ENCODE peak calls at places on chromosomes 2 and 18, in ten cellular contexts. R, L, Q, N, C, A, T, I, X and P are unnamed samples.

GRCh38 chr2:228180126-228181097 is 1.1 kb downstream of the SPHKAP start:
- DNase-seq in R (no peak), L (no peak), Q (no peak), N (no peak), C (no peak), A (no peak), T (no peak), I (no peak), X (no peak), P (no peak)

GRCh38 chr2:191560594-191560993 is 117.3 kb upstream of the NABP1 start:
- DNase-seq in R (no peak), L (no peak), Q (no peak), N (no peak), C (no peak), A (no peak), T (no peak), I (no peak), X (no peak), P (no peak)

GRCh38 chr2:28610583-28611201 is 114.8 kb downstream of the PLB1 start:
- DNase-seq in R (peak; percentile 87), L (no peak), Q (peak; percentile 46), N (no peak), C (peak; percentile 25), A (peak; percentile 79), T (peak; percentile 99), I (no peak), X (peak; percentile 81), P (no peak)

GRCh38 chr2:235951980-235952379 is 216.2 kb downstream of the GBX2 start:
- DNase-seq in R (no peak), L (no peak), Q (peak; percentile 89), N (no peak), C (no peak), A (no peak), T (no peak), I (peak; percentile 12), X (no peak), P (no peak)

GRCh38 chr18:48539406-48540328 is 836 bp downstream of the CTIF start:
- DNase-seq in R (peak; percentile 31), L (peak; percentile 90), Q (peak; percentile 69), N (no peak), C (peak; percentile 34), A (peak; percentile 70), T (peak; percentile 48), I (no peak), X (peak; percentile 60), P (no peak)

GRCh38 chr2:205822578-205822977 is 140.3 kb downstream of the NRP2 start:
- DNase-seq in R (no peak), L (no peak), Q (no peak), N (no peak), C (no peak), A (no peak), T (no peak), I (no peak), X (no peak), P (no peak)

GRCh38 chr2:201419057-201419635 is 32.1 kb downstream of the TRAK2 start:
- DNase-seq in R (no peak), L (no peak), Q (no peak), N (no peak), C (no peak), A (no peak), T (no peak), I (no peak), X (no peak), P (no peak)

GRCh38 chr2:26608557-26608956 is 32.6 kb downstream of the CIB4 start:
- DNase-seq in R (no peak), L (peak; percentile 80), Q (no peak), N (no peak), C (no peak), A (peak; percentile 30), T (no peak), I (peak; percentile 65), X (no peak), P (no peak)

GRCh38 chr2:25740810-25741381 is 67.5 kb upstream of the DTNB start:
- DNase-seq in R (no peak), L (no peak), Q (peak; percentile 92), N (no peak), C (no peak), A (no peak), T (no peak), I (no peak), X (no peak), P (no peak)

GRCh38 chr2:217291259-217291658 is 431.4 kb upstream of the TNP1 start:
- DNase-seq in R (no peak), L (no peak), Q (no peak), N (no peak), C (no peak), A (no peak), T (no peak), I (no peak), X (no peak), P (no peak)

GRCh38 chr18:73793386-73793785 is 354.2 kb downstream of the FBXO15 start:
- DNase-seq in R (no peak), L (no peak), Q (no peak), N (no peak), C (no peak), A (no peak), T (no peak), I (no peak), X (no peak), P (no peak)

GRCh38 chr18:62950246-62950645 is 234.9 kb downstream of the PHLPP1 start:
- DNase-seq in R (no peak), L (no peak), Q (no peak), N (no peak), C (no peak), A (no peak), T (no peak), I (no peak), X (no peak), P (no peak)

GRCh38 chr2:201953386-201953785 is 80.3 kb upstream of the FZD7 start:
- DNase-seq in R (no peak), L (no peak), Q (no peak), N (no peak), C (no peak), A (no peak), T (no peak), I (no peak), X (no peak), P (no peak)

GRCh38 chr2:159944874-159945273 is 117.5 kb downstream of the PLA2R1 start:
- DNase-seq in R (no peak), L (no peak), Q (no peak), N (no peak), C (no peak), A (no peak), T (no peak), I (no peak), X (no peak), P (no peak)

GRCh38 chr2:54396107-54396506 is 60.0 kb upstream of the SPTBN1 start:
- DNase-seq in R (no peak), L (no peak), Q (peak; percentile 41), N (no peak), C (no peak), A (no peak), T (no peak), I (no peak), X (no peak), P (peak; percentile 71)

GRCh38 chr2:36445191-36445590 is 89.6 kb downstream of the CRIM1 start:
- DNase-seq in R (no peak), L (no peak), Q (no peak), N (no peak), C (no peak), A (no peak), T (no peak), I (no peak), X (no peak), P (no peak)

GRCh38 chr2:235149240-235149641 is 197.4 kb downstream of the SH3BP4 start:
- DNase-seq in R (no peak), L (peak; percentile 53), Q (no peak), N (no peak), C (no peak), A (no peak), T (no peak), I (no peak), X (no peak), P (no peak)

GRCh38 chr2:217943379-217944321 is 59.1 kb downstream of the TNS1 start:
- DNase-seq in R (peak; percentile 60), L (peak; percentile 96), Q (peak; percentile 54), N (no peak), C (no peak), A (no peak), T (peak; percentile 84), I (no peak), X (peak; percentile 82), P (no peak)

GRCh38 chr2:120917876-120918275 is 182.2 kb downstream of the GLI2 start:
- DNase-seq in R (no peak), L (no peak), Q (no peak), N (no peak), C (no peak), A (no peak), T (no peak), I (no peak), X (no peak), P (no peak)

GRCh38 chr2:20449501-20450200 is 2.8 kb downstream of the RHOB start:
- DNase-seq in R (no peak), L (peak; percentile 54), Q (no peak), N (no peak), C (no peak), A (peak; percentile 14), T (no peak), I (no peak), X (peak; percentile 71), P (peak; percentile 66)

GRCh38 chr2:240134466-240134865 is 1.6 kb downstream of the COPS9 start:
- DNase-seq in R (no peak), L (peak; percentile 74), Q (no peak), N (no peak), C (no peak), A (peak; percentile 53), T (no peak), I (no peak), X (no peak), P (no peak)

GRCh38 chr2:120559401-120559800 is 176.3 kb upstream of the GLI2 start:
- DNase-seq in R (no peak), L (no peak), Q (no peak), N (no peak), C (no peak), A (no peak), T (no peak), I (no peak), X (no peak), P (no peak)

GRCh38 chr2:109715302-109715937 is 78.7 kb upstream of the RGPD5 start:
- DNase-seq in R (peak; percentile 45), L (peak; percentile 79), Q (no peak), N (no peak), C (no peak), A (no peak), T (peak; percentile 22), I (no peak), X (no peak), P (no peak)

GRCh38 chr2:190841707-190842505 is 38.7 kb upstream of the GLS start:
- DNase-seq in R (no peak), L (no peak), Q (no peak), N (no peak), C (no peak), A (no peak), T (peak; percentile 73), I (no peak), X (peak; percentile 56), P (no peak)

GRCh38 chr18:50231621-50232020 is 34.7 kb downstream of the CFAP53 start:
- DNase-seq in R (no peak), L (no peak), Q (no peak), N (no peak), C (no peak), A (no peak), T (no peak), I (peak; percentile 36), X (no peak), P (no peak)

GRCh38 chr2:112891333-112891950 is 19.5 kb upstream of the IL37 start:
- DNase-seq in R (peak; percentile 69), L (no peak), Q (no peak), N (no peak), C (no peak), A (no peak), T (no peak), I (no peak), X (no peak), P (no peak)